ENCODE peak calls at places on chromosomes 1 and 21, in eight cellular contexts. C is GM10248, F is AG04450, T is astrocyte of the spinal cord, U is heart left ventricle, D is epithelial cell of esophagus, I is RWPE1, O is lung. Z is an unnamed sample.

GRCh38 chr1:88655685-88656299 is 28.3 kb upstream of the PKN2 start:
- DNase-seq in I (peak; percentile 5), C (peak; percentile 20), O (no peak), F (no peak), U (no peak), D (peak; percentile 33), T (peak; percentile 49), Z (no peak)

GRCh38 chr1:62746086-62746808 is 37.7 kb upstream of the ATG4C start:
- DNase-seq in O (no peak), I (peak; percentile 32), F (no peak), C (peak; percentile 47), T (peak; percentile 67), D (peak; percentile 58), U (no peak), Z (no peak)

GRCh38 chr1:172971241-172971640 is 79.5 kb downstream of the TNFSF18 start:
- DNase-seq in C (no peak), F (no peak), I (peak; percentile 70), O (no peak), D (peak; percentile 96), U (no peak), T (no peak), Z (no peak)

GRCh38 chr1:72357411-72357810 is 75.1 kb upstream of the NEGR1 start:
- DNase-seq in D (peak; percentile 75), T (peak; percentile 33), F (peak; percentile 2), C (no peak), O (no peak), U (no peak), I (no peak), Z (no peak)

GRCh38 chr1:2049517-2050481 is at the start of gene PRKCZ:
- DNase-seq in F (no peak), I (peak; percentile 97), C (peak; percentile 83), O (peak; percentile 93), U (peak; percentile 93), T (no peak), D (peak; percentile 98), Z (peak; percentile 84)

GRCh38 chr1:21638531-21639341 is 30.4 kb downstream of the RAP1GAP start:
- DNase-seq in I (peak; percentile 90), U (no peak), T (peak; percentile 22), D (peak; percentile 88), C (no peak), O (peak; percentile 82), F (no peak), Z (no peak)

GRCh38 chr21:42737969-42738590 is 84.7 kb downstream of the PDE9A start:
- DNase-seq in O (peak; percentile 43), U (peak; percentile 68), T (no peak), D (no peak), C (no peak), F (no peak), I (no peak), Z (no peak)

GRCh38 chr1:216815239-216815955 is 92.2 kb upstream of the ESRRG start:
- DNase-seq in C (no peak), F (peak; percentile 11), O (peak; percentile 28), I (no peak), T (peak; percentile 34), U (no peak), D (peak; percentile 10), Z (no peak)

GRCh38 chr1:237383825-237384612 is 342.0 kb downstream of the RYR2 start:
- DNase-seq in F (no peak), T (peak; percentile 9), U (no peak), O (no peak), C (no peak), I (no peak), D (peak; percentile 2), Z (no peak)

GRCh38 chr1:47334765-47335435 is 1.3 kb downstream of the CMPK1 start:
- DNase-seq in C (no peak), I (no peak), D (no peak), O (no peak), F (no peak), U (no peak), T (no peak), Z (no peak)

GRCh38 chr21:43364851-43365424 is 62.0 kb downstream of the SIK1 start:
- DNase-seq in O (no peak), T (no peak), D (no peak), C (no peak), I (no peak), U (no peak), F (no peak), Z (no peak)

GRCh38 chr21:36431252-36431651 is 46.1 kb downstream of the CHAF1B start:
- DNase-seq in U (no peak), D (no peak), F (no peak), C (no peak), T (no peak), I (no peak), O (no peak), Z (no peak)

GRCh38 chr1:160459687-160460086 is 59.3 kb downstream of the VANGL2 start:
- DNase-seq in O (no peak), I (no peak), U (no peak), T (no peak), C (no peak), D (no peak), F (no peak), Z (no peak)

GRCh38 chr1:160455153-160455517 is 54.8 kb downstream of the VANGL2 start:
- DNase-seq in F (no peak), C (no peak), I (no peak), D (no peak), O (no peak), U (no peak), T (no peak), Z (no peak)

GRCh38 chr1:160460214-160460642 is 59.9 kb downstream of the VANGL2 start:
- DNase-seq in C (no peak), O (no peak), T (no peak), D (no peak), F (no peak), I (no peak), U (no peak), Z (no peak)

GRCh38 chr1:160460683-160461287 is 60.4 kb downstream of the VANGL2 start:
- DNase-seq in O (no peak), C (no peak), F (no peak), I (no peak), T (no peak), D (no peak), U (no peak), Z (peak; percentile 5)

GRCh38 chr1:160459056-160459455 is 58.7 kb downstream of the VANGL2 start:
- DNase-seq in D (no peak), U (no peak), O (no peak), F (no peak), I (no peak), T (no peak), C (no peak), Z (no peak)
- TF ChIP-seq CTCF in D (no peak), U (no peak), O (no peak), F (no peak), I (no peak), T (no peak), C (no peak), Z (no peak)

GRCh38 chr1:40081874-40082273 is 15.2 kb downstream of the PPT1 start:
- DNase-seq in C (no peak), D (no peak), O (no peak), I (no peak), F (no peak), T (no peak), U (no peak), Z (no peak)

GRCh38 chr1:40075251-40075650 is 21.8 kb downstream of the PPT1 start:
- DNase-seq in F (no peak), O (no peak), U (no peak), D (no peak), C (no peak), T (no peak), I (no peak), Z (no peak)

GRCh38 chr1:40079774-40080390 is 17.2 kb downstream of the PPT1 start:
- DNase-seq in T (no peak), F (no peak), C (no peak), I (no peak), O (no peak), D (no peak), U (no peak), Z (no peak)

GRCh38 chr1:40076895-40077312 is 20.1 kb downstream of the PPT1 start:
- DNase-seq in F (peak; percentile 49), T (peak; percentile 47), O (no peak), I (peak; percentile 58), U (no peak), D (peak; percentile 76), C (no peak), Z (no peak)

GRCh38 chr1:40078512-40079333 is 18.3 kb downstream of the PPT1 start:
- DNase-seq in I (peak; percentile 63), O (peak; percentile 52), T (peak; percentile 37), D (peak; percentile 71), C (peak; percentile 69), U (no peak), F (peak; percentile 13), Z (peak; percentile 76)
- TF ChIP-seq CTCF in I (peak; percentile 75), O (peak; percentile 27), T (peak; percentile 87), D (peak; percentile 88), C (peak; percentile 70), U (peak; percentile 78), F (peak; percentile 82), Z (peak; percentile 80)

GRCh38 chr1:159089184-159089791 is 12.7 kb upstream of the AIM2 start:
- DNase-seq in O (no peak), C (peak; percentile 31), T (no peak), F (no peak), D (no peak), U (no peak), I (no peak), Z (no peak)
- TF ChIP-seq CTCF in O (peak; percentile 28), C (peak; percentile 51), T (peak; percentile 42), F (peak; percentile 50), D (peak; percentile 46), U (peak; percentile 54), I (peak; percentile 31), Z (peak; percentile 83)

GRCh38 chr1:110060662-110061060 is 9.8 kb downstream of the ALX3 start:
- DNase-seq in U (no peak), I (no peak), O (no peak), D (no peak), T (no peak), F (no peak), C (no peak), Z (no peak)

GRCh38 chr1:110061341-110061740 is 9.1 kb downstream of the ALX3 start:
- DNase-seq in I (no peak), O (no peak), D (no peak), T (no peak), C (no peak), F (no peak), U (no peak), Z (no peak)

GRCh38 chr1:110059133-110059863 is 11.2 kb downstream of the ALX3 start:
- DNase-seq in F (no peak), I (no peak), U (no peak), C (no peak), T (no peak), D (no peak), O (no peak), Z (no peak)

GRCh38 chr1:110058591-110058990 is 11.9 kb downstream of the ALX3 start:
- DNase-seq in U (no peak), D (no peak), O (no peak), F (no peak), T (no peak), I (no peak), C (no peak), Z (no peak)

DNA sequence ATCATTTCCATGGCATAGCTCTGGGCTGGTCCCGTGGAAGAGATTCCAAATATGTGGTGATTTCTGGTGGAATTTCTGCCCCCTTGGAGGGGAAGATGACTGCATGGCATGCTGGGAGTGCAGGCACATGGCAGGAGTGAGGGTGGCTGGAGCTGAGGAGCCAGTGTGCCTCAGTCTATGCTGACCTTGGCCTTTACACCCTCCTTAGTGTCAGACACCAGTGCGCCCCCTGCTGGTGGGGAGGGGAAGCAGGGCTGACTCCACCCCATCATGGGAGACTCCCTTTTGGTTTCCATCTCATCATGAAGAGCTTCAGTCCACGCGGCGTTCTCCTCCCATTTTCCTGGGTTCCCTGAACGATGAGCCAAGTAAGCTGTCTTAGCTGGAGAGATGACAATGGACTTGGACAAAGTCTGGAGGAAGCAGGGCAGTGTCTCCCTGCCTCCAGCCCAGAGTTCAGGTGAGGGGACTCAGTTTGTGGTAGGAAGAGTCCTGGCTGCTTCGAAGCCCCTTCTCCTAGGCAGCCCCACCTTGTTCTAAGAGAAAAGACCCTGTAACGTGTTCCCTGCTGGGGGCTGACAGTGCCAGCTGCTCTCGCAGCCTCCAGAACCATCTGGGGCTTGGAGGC is 10.3 kb downstream of the ALX3 start:
- DNase-seq in F (no peak), D (peak; percentile 45), C (peak; percentile 83), T (no peak), O (peak; percentile 63), U (peak; percentile 73), I (peak; percentile 28), Z (peak; percentile 67)
- TF ChIP-seq CTCF in F (peak; percentile 73), D (peak; percentile 83), C (peak; percentile 87), T (peak; percentile 83), O (no peak), U (peak; percentile 68), I (peak; percentile 74), Z (peak; percentile 94)